ENCODE peak calls at places on chromosomes 1 and 21, in five cellular contexts. C, B, Q, F and U are unnamed samples.

GRCh38 chr1:178973671-178974091 is 52.0 kb upstream of the FAM20B start:
- DNase-seq in C (no peak), B (no peak), Q (no peak), F (peak; percentile 33), U (no peak)

GRCh38 chr1:218611916-218612580 is 266.9 kb downstream of the TGFB2 start:
- DNase-seq in C (no peak), B (no peak), Q (no peak), F (no peak), U (no peak)

GRCh38 chr1:29264773-29265389 is 28.6 kb downstream of the PTPRU start:
- DNase-seq in C (no peak), B (peak; percentile 85), Q (no peak), F (no peak), U (no peak)

GRCh38 chr1:182181167-182181572 is 119.7 kb upstream of the ZNF648 start:
- DNase-seq in C (no peak), B (no peak), Q (no peak), F (no peak), U (peak; percentile 56)

GRCh38 chr1:31782766-31783410 is 18.7 kb upstream of the ADGRB2 start:
- DNase-seq in C (peak; percentile 64), B (no peak), Q (no peak), F (peak; percentile 78), U (no peak)

GRCh38 chr1:238063454-238063853 is 172.7 kb upstream of the ZP4 start:
- DNase-seq in C (no peak), B (no peak), Q (no peak), F (no peak), U (no peak)

GRCh38 chr1:26723013-26723991 is 27.5 kb downstream of the ARID1A start:
- DNase-seq in C (peak; percentile 88), B (peak; percentile 99), Q (peak; percentile 93), F (peak; percentile 99), U (peak; percentile 86)

GRCh38 chr1:3539707-3540425 is 71.4 kb downstream of the MEGF6 start:
- DNase-seq in C (no peak), B (peak; percentile 49), Q (no peak), F (no peak), U (no peak)

GRCh38 chr1:14415396-14415795 is 183.1 kb upstream of the KAZN start:
- DNase-seq in C (peak; percentile 77), B (no peak), Q (peak; percentile 54), F (peak; percentile 79), U (no peak)

GRCh38 chr21:21200939-21201610 is 202.9 kb downstream of the NCAM2 start:
- DNase-seq in C (no peak), B (peak; percentile 50), Q (no peak), F (no peak), U (no peak)

GRCh38 chr1:118963456-118964430 is 24.4 kb downstream of the TBX15 start:
- DNase-seq in C (no peak), B (peak; percentile 97), Q (no peak), F (no peak), U (no peak)

GRCh38 chr21:42461881-42462877 is 33.8 kb downstream of the RSPH1 start:
- DNase-seq in C (peak; percentile 30), B (no peak), Q (no peak), F (peak; percentile 90), U (peak; percentile 85)

GRCh38 chr21:38938343-38938742 is 132.6 kb downstream of the ETS2 start:
- DNase-seq in C (no peak), B (peak; percentile 50), Q (no peak), F (peak; percentile 77), U (no peak)

GRCh38 chr1:198047913-198048312 is 108.9 kb upstream of the NEK7 start:
- DNase-seq in C (no peak), B (no peak), Q (no peak), F (no peak), U (no peak)

DNA sequence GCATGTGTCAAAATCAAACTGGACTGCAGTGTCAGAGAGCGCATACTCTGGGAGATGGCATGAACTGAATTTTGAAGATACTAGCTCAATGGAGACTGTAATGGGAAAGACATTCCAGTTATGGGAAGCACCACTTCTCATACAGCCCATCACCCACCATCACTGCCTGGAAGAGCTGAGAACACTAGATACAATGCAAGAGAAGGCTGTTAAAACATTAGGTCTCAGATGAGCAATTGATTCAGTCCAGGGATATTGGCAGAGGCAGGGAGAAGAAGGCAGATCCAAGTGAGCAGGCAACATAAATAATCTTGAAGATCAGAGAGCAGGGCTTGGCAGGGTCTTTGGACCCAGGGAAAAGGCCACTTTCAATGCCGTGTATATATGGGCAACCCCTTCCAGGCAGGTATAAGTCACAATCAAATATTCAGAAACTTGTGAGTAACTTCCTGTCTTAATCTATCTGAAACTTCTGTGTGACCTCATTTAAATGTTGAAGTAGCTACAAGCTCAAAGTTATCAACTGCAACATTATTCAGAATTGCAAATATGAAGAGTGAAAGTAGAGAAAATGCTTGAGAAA is 290.3 kb upstream of the SGIP1 start:
- DNase-seq in C (no peak), B (peak; percentile 36), Q (no peak), F (no peak), U (no peak)
- H3K4me1 ChIP-seq in C (no peaks in the 10 kb centered on the region), B (peaks cover 44% of the 10 kb centered on the region), Q (no peaks in the 10 kb centered on the region), F (no peaks in the 10 kb centered on the region), U (no peaks in the 10 kb centered on the region)

DNA sequence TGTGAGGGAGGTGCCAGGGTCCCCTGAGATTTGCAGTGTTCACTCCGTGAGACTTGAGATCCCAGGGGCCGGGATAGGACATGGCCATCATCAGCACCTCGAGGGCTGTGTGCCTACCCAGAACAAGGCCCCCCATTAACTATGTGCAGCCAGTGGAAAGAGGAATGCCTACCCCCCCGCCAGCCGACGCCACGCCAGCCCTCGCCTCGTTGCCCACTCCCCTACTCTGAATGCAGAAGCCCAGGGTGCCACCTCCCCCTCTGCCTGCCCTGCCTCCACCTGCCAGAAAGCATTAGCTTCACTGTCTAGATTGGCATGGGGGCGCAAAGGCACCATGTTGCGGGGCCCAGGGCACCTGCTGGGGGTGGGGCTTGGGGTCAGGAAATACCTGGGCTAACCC is 14.9 kb downstream of the LGR6 start:
- DNase-seq in C (no peak), B (no peak), Q (no peak), F (no peak), U (no peak)
- H3K27ac ChIP-seq in C (no peak overlapping the region), B (no peak overlapping the region), Q (no peak overlapping the region), F (no peak overlapping the region), U (no peak overlapping the region)

GRCh38 chr1:208083016-208083714 is 161.0 kb downstream of the PLXNA2 start:
- DNase-seq in C (no peak), B (no peak), Q (no peak), F (peak; percentile 99), U (no peak)
- H3K9ac ChIP-seq in C (no peak overlapping the region), B (no peak overlapping the region), Q (no peak overlapping the region), F (peak overlapping the region; percentile 37), U (no peak overlapping the region)

DNA sequence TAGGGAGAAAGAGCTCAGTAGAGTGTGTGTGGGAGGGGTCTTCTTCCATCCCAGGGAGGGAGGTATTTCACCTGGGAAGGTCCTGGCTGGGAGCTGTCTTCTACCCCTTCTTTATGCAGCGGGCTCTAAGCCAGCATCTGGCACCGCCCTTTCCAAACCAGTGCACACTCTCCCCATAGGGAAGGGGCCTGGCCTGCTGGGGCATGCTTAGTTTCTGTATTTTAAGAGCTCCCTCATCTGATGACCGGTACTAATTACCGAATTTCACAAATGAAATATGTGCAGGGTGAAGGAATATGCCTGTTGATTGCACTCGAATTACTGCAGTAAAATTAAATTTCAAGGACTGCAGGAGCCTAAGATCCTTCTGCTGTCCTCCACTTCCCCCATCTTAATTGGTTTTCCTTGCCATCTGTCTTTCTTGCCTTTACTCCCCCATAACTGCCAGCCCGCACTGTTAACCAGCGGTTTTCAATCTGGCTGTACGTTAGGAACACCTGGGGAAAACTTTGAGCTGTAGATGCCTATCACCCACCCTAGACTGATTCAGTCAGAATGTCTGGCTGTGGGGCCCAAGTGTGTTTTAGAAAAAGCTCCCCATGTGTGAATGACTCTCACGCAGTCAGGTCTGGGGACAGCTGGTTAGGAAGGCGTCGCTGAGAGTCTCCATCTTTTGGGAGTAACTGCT is 20.1 kb downstream of the GALNT2 start:
- DNase-seq in C (peak; percentile 8), B (no peak), Q (no peak), F (no peak), U (no peak)
- H3K4me1 ChIP-seq in C (peaks cover 3% of the 10 kb centered on the region), B (peaks cover 80% of the 10 kb centered on the region), Q (peaks cover 37% of the 10 kb centered on the region), F (peaks cover 7% of the 10 kb centered on the region), U (peaks cover 4% of the 10 kb centered on the region)

DNA sequence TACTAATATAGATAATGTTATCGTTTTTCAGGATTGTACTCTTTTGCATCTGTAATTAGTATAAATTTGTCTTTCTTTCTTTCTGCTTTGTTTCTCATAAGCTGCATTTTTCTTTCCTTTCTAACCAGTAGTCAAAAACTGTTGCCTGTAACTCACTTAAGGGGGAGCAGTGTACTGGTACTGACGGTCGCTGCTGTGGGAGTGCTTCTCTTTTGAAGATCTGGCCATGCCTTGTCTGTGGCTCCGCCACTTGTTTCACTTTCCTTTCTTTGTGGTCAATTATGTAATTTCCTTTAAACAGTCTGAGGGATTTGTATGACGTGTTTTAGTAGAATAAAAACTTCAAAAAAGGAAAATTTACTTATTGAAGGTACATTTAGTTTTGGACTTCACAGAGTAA is 37.0 kb downstream of the MIA3 start:
- DNase-seq in C (no peak), B (peak; percentile 72), Q (no peak), F (no peak), U (peak; percentile 29)
- H3K27ac ChIP-seq in C (no peak overlapping the region), B (peak overlapping the region; percentile 27), Q (no peak overlapping the region), F (no peak overlapping the region), U (no peak overlapping the region)

GRCh38 chr21:45475797-45476570 is 66.3 kb downstream of the SLC19A1 start:
- DNase-seq in C (no peak), B (no peak), Q (no peak), F (no peak), U (no peak)
- H3K9ac ChIP-seq in C (no peak overlapping the region), B (no peak overlapping the region), Q (no peak overlapping the region), F (no peak overlapping the region), U (no peak overlapping the region)

DNA sequence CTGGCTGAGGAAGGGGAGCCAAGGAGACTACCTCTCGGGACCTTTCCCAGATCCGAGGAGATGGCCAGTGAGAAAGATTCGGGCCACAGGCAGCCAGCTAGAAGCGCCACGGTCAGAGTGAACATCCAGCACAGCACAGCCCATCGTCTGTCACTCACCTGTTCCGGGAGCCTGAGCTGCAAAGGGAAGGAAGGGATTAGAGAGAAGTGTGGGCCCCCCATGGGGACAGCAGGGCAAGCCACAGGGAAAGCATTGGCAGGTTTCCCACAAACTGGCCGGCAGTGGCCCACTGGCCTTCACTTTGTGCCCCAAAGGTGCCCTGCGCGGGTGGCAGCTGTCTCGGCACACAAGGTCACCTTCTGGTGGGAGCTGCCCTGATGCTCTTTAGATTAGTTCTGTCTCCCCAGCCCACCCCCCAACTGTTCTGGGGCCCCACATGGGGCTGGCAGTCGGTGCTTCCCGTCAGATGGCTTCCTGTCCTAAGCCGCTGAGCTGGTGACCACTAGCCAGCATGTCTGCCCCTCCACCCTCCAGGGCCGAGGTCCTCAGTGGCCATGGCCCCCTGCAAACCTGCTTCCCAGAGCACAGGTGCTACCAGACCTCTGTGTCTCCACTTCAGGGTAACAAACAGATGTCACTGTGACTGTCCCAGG is 56.7 kb downstream of the LACTBL1 start:
- DNase-seq in C (no peak), B (no peak), Q (no peak), F (no peak), U (no peak)
- H3K4me1 ChIP-seq in C (no peaks in the 10 kb centered on the region), B (peaks cover 3% of the 10 kb centered on the region), Q (no peaks in the 10 kb centered on the region), F (no peaks in the 10 kb centered on the region), U (no peaks in the 10 kb centered on the region)

DNA sequence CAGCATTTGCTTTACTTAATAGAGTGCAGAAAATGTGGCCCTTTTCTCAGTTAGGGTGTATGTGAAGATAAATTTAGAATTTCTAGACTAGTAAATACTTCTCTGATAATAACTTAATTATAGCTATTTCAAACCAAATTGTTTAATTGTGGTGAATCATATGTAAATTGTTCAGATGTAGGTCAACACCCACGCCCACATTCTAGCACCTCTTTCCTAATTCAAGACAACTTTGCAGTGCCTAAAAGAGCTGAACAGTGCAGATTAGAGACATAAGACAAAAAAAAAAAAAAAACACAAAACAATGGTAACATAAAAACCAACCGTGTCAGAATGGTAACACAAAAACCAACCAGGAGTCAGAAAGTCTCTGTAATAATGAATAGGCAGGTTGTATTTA is 758.3 kb downstream of the USP25 start:
- DNase-seq in C (no peak), B (no peak), Q (no peak), F (no peak), U (no peak)
- H3K27ac ChIP-seq in C (no peak overlapping the region), B (no peak overlapping the region), Q (no peak overlapping the region), F (no peak overlapping the region), U (no peak overlapping the region)